ENCODE peak calls at places on chromosomes 3 and 15, in eight cellular contexts. V, H, Y, W, J, N, P and I are unnamed samples. For H3K4me1, the result is how much of the 10 kb centered on the place peaks cover.

GRCh38 chr3:16290827-16291196 is 25.8 kb downstream of the OXNAD1 start:
- DNase-seq in N (no peak), V (no peak), P (no peak), J (no peak), Y (no peak), H (no peak), W (no peak), I (no peak)

GRCh38 chr3:186782542-186783069 is 771 bp upstream of the EIF4A2 start:
- DNase-seq in H (no peak), P (no peak), V (no peak), Y (no peak), W (peak), N (no peak), J (no peak), I (no peak)

GRCh38 chr3:65101450-65101849 is 413.6 kb upstream of the ADAMTS9 start:
- DNase-seq in H (no peak), P (no peak), Y (no peak), J (no peak), V (no peak), W (no peak), N (no peak), I (no peak)

GRCh38 chr3:141942006-141942405 is 65.6 kb downstream of the ATP1B3 start:
- DNase-seq in Y (no peak), W (no peak), J (no peak), H (no peak), V (no peak), P (no peak), N (no peak), I (no peak)

GRCh38 chr3:101381809-101382208 is 61.4 kb upstream of the IMPG2 start:
- DNase-seq in V (peak), W (peak), H (no peak), N (no peak), Y (no peak), J (peak), P (no peak), I (no peak)

GRCh38 chr3:72451840-72452239 is 396.4 kb downstream of the SHQ1 start:
- DNase-seq in N (no peak), P (no peak), H (no peak), V (no peak), J (no peak), W (no peak), Y (no peak), I (no peak)

GRCh38 chr3:5891721-5892120 is 704.2 kb downstream of the EDEM1 start:
- DNase-seq in W (no peak), V (no peak), Y (no peak), H (no peak), P (no peak), N (no peak), J (no peak), I (no peak)

GRCh38 chr15:92653366-92653765 is 2.2 kb downstream of the FAM174B start:
- DNase-seq in N (no peak), H (no peak), J (no peak), P (no peak), Y (no peak), W (no peak), V (no peak), I (no peak)

GRCh38 chr15:59473226-59473625 is 35.2 kb downstream of the FAM81A start:
- DNase-seq in P (no peak), N (no peak), Y (no peak), V (no peak), H (no peak), J (no peak), W (no peak), I (no peak)

GRCh38 chr15:73838795-73839565 is 34.4 kb upstream of the TBC1D21 start:
- DNase-seq in N (peak), J (no peak), V (no peak), H (no peak), Y (peak), P (no peak), W (no peak), I (peak)

GRCh38 chr3:167032267-167032876 is 347.7 kb downstream of the ZBBX start:
- DNase-seq in V (peak), P (no peak), H (peak), W (peak), N (no peak), Y (no peak), J (peak), I (peak)

GRCh38 chr3:31170932-31171670 is 276.6 kb upstream of the GADL1 start:
- DNase-seq in P (no peak), H (no peak), W (no peak), V (no peak), Y (no peak), J (peak), N (no peak), I (no peak)

GRCh38 chr3:191246628-191247027 is 47.6 kb downstream of the OSTN start:
- DNase-seq in W (no peak), P (no peak), V (no peak), Y (no peak), J (peak), H (no peak), N (no peak), I (no peak)

GRCh38 chr3:71050521-71051258 is 532.8 kb downstream of the FOXP1 start:
- DNase-seq in P (peak), Y (no peak), J (peak), W (peak), H (no peak), V (no peak), N (no peak), I (no peak)

GRCh38 chr3:55484191-55484644 is 2.9 kb downstream of the WNT5A start:
- DNase-seq in P (no peak), J (no peak), H (no peak), Y (no peak), W (no peak), V (peak), N (no peak), I (no peak)

GRCh38 chr15:69766156-69766555 is 313.5 kb downstream of the RPLP1 start:
- DNase-seq in Y (no peak), P (no peak), J (no peak), H (no peak), V (no peak), W (no peak), N (no peak), I (no peak)

GRCh38 chr15:47784820-47785219 is 67.5 kb downstream of the SEMA6D start:
- DNase-seq in W (no peak), N (no peak), P (no peak), V (no peak), Y (no peak), J (no peak), H (no peak), I (no peak)

GRCh38 chr15:66938114-66938830 is 127.1 kb upstream of the SMAD3 start:
- DNase-seq in V (no peak), Y (no peak), J (no peak), N (no peak), H (no peak), W (peak), P (no peak), I (no peak)

GRCh38 chr15:41870689-41871081 is 23.2 kb downstream of the SPTBN5 start:
- DNase-seq in N (no peak), P (no peak), V (no peak), W (no peak), H (peak), Y (no peak), J (peak), I (no peak)

GRCh38 chr3:178778579-178778978 is 242.3 kb downstream of the KCNMB2 start:
- DNase-seq in W (no peak), J (no peak), Y (no peak), P (no peak), N (no peak), V (no peak), H (no peak), I (no peak)

GRCh38 chr3:73999501-73999900 is 374.8 kb upstream of the PDZRN3 start:
- DNase-seq in Y (no peak), J (no peak), P (no peak), W (no peak), N (no peak), V (no peak), H (no peak), I (no peak)

GRCh38 chr15:78018968-78019644 is 58.4 kb downstream of the TBC1D2B start:
- DNase-seq in Y (no peak), J (no peak), N (no peak), V (peak), P (no peak), H (no peak), W (no peak), I (no peak)

GRCh38 chr3:33942483-33943150 is 144.2 kb downstream of the PDCD6IP start:
- DNase-seq in N (no peak), H (no peak), J (peak), V (no peak), Y (no peak), W (no peak), P (peak), I (no peak)

GRCh38 chr15:55709458-55709857 is 33.5 kb downstream of the PRTG start:
- DNase-seq in H (no peak), V (no peak), W (no peak), N (no peak), Y (no peak), J (no peak), P (no peak), I (no peak)

GRCh38 chr15:65767264-65767595 is 24.9 kb downstream of the DENND4A start:
- DNase-seq in Y (no peak), W (no peak), P (no peak), J (no peak), H (no peak), N (no peak), V (no peak), I (no peak)

GRCh38 chr15:68792901-68793766 is 27.6 kb downstream of the ANP32A start:
- DNase-seq in V (peak), J (no peak), N (no peak), W (no peak), Y (no peak), P (no peak), H (no peak), I (no peak)

DNA sequence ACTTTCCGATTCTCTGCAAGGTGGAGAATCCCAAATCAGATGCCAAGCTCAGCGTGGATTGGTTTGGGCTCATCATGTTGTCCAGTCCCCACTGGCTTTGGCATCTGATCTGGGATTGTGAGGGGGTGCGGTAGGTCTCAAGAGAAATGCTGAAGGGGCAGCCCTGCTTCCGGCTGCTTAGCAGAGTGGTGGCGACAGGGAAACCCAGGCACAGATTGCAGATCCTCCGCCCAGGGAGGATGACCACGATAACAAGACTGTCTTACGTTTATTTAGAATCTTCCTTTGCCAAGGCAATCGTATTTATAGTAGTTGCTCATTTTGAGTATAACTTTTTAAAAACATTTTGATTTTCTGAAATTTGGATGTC is 61.1 kb downstream of the SLC12A8 start:
- DNase-seq in N (no peak), V (no peak), P (no peak), W (no peak), J (no peak), H (no peak), Y (no peak), I (no peak)
- H3K4me1 ChIP-seq in N (under half), V (under half), P (under half), W (under half), J (under half), H (under half), Y (under half), I (under half)

GRCh38 chr3:129482721-129483120 is 42.7 kb downstream of the IFT122 start:
- DNase-seq in N (no peak), Y (no peak), P (no peak), H (no peak), W (no peak), V (no peak), J (no peak), I (peak)
- TF ChIP-seq CTCF in N (no peak), Y (no peak), P (no peak), H (no peak), W (peak), V (peak), J (peak), I (peak)

GRCh38 chr15:40446144-40446543 is 5.4 kb downstream of the BAHD1 start:
- DNase-seq in J (no peak), N (no peak), H (no peak), P (no peak), W (no peak), V (no peak), Y (no peak), I (no peak)

GRCh38 chr15:40443255-40443654 is 2.5 kb downstream of the BAHD1 start:
- DNase-seq in P (no peak), W (no peak), H (no peak), V (no peak), N (no peak), J (no peak), Y (peak), I (no peak)

GRCh38 chr15:40443846-40444245 is 3.1 kb downstream of the BAHD1 start:
- DNase-seq in Y (no peak), P (no peak), W (no peak), N (no peak), V (no peak), H (no peak), J (no peak), I (no peak)

GRCh38 chr15:40445411-40446055 is 4.8 kb downstream of the BAHD1 start:
- DNase-seq in Y (no peak), P (no peak), W (no peak), N (no peak), V (no peak), J (peak), H (no peak), I (no peak)

GRCh38 chr15:40444741-40445140 is 4.0 kb downstream of the BAHD1 start:
- DNase-seq in J (no peak), P (no peak), Y (no peak), H (no peak), V (no peak), W (no peak), N (no peak), I (no peak)
- H3K4me1 ChIP-seq in J (under half), P (under half), Y (under half), H (under half), V (under half), W (under half), N (under half), I (under half)

GRCh38 chr15:82081904-82082810 is 36.3 kb upstream of the MEX3B start:
- DNase-seq in N (no peak), Y (no peak), J (peak), V (no peak), P (no peak), H (no peak), W (no peak), I (peak)
- TF ChIP-seq CTCF in N (no peak), Y (no peak), J (peak), V (peak), P (no peak), H (no peak), W (no peak), I (peak)

GRCh38 chr3:123660276-123660675 is 75.4 kb upstream of the HACD2 start:
- DNase-seq in W (no peak), J (no peak), P (no peak), N (no peak), Y (no peak), V (no peak), H (no peak), I (no peak)
- H3K4me1 ChIP-seq in W (under half), J (under half), P (half or more), N (half or more), Y (half or more), V (under half), H (under half), I (under half)